ENCODE peak calls at places on chromosomes 2 and 18, in eight cellular contexts. J is colonic mucosa, K is A549, A is GM12865, H is astrocyte, T is thoracic aorta, G is neural crest cell, C is psoas muscle. R is an unnamed sample.

GRCh38 chr18:51350081-51350480 is 152.6 kb upstream of the MEX3C start:
- DNase-seq in J (no peak), K (no peak), A (no peak), H (no peak), T (no peak), G (no peak), C (no peak), R (no peak)

GRCh38 chr18:61093967-61094366 is 239.3 kb upstream of the CDH20 start:
- DNase-seq in J (no peak), K (no peak), A (no peak), H (no peak), T (no peak), G (no peak), C (no peak), R (no peak)

GRCh38 chr2:25042321-25043240 is 705 bp downstream of the EFR3B start:
- DNase-seq in J (peak), K (peak), A (peak), H (peak), T (no peak), G (peak), C (peak), R (peak)

GRCh38 chr2:26072925-26073768 is 39.3 kb downstream of the RAB10 start:
- DNase-seq in J (peak), K (no peak), A (no peak), H (no peak), T (no peak), G (no peak), C (no peak), R (no peak)

GRCh38 chr2:70979626-70980025 is 1.2 kb downstream of the ANKRD53 start:
- DNase-seq in J (no peak), K (no peak), A (no peak), H (no peak), T (no peak), G (no peak), C (no peak), R (no peak)

GRCh38 chr2:222866358-222866960 is 5.6 kb downstream of the ACSL3 start:
- DNase-seq in J (peak), K (no peak), A (no peak), H (no peak), T (no peak), G (no peak), C (no peak), R (no peak)

GRCh38 chr18:62850619-62851306 is 135.4 kb downstream of the PHLPP1 start:
- DNase-seq in J (no peak), K (no peak), A (no peak), H (no peak), T (no peak), G (no peak), C (no peak), R (no peak)

GRCh38 chr2:201777869-201778268 is 2.9 kb downstream of the ALS2 start:
- DNase-seq in J (no peak), K (no peak), A (no peak), H (no peak), T (no peak), G (no peak), C (no peak), R (no peak)

GRCh38 chr18:52348209-52348608 is 8.2 kb downstream of the DCC start:
- DNase-seq in J (no peak), K (no peak), A (peak), H (no peak), T (no peak), G (no peak), C (no peak), R (no peak)

GRCh38 chr2:154446324-154446723 is 252.2 kb upstream of the KCNJ3 start:
- DNase-seq in J (no peak), K (no peak), A (no peak), H (no peak), T (no peak), G (no peak), C (no peak), R (no peak)

GRCh38 chr2:220143336-220143735 is 515.9 kb downstream of the SLC4A3 start:
- DNase-seq in J (no peak), K (no peak), A (no peak), H (peak), T (no peak), G (no peak), C (no peak), R (no peak)

GRCh38 chr2:43458002-43458628 is 137.7 kb downstream of the THADA start:
- DNase-seq in J (no peak), K (no peak), A (no peak), H (peak), T (no peak), G (no peak), C (no peak), R (no peak)

GRCh38 chr2:23567382-23567781 is 182.4 kb downstream of the KLHL29 start:
- DNase-seq in J (no peak), K (no peak), A (no peak), H (no peak), T (no peak), G (no peak), C (no peak), R (peak)

GRCh38 chr2:85753525-85754312 is at the start of gene ATOH8:
- DNase-seq in J (peak), K (no peak), A (peak), H (peak), T (no peak), G (peak), C (peak), R (peak)

GRCh38 chr2:236569593-236569973 is at the start of gene ACKR3:
- DNase-seq in J (peak), K (peak), A (peak), H (peak), T (peak), G (peak), C (peak), R (peak)

GRCh38 chr2:100625731-100626130 is 62.9 kb downstream of the PDCL3 start:
- DNase-seq in J (no peak), K (no peak), A (no peak), H (no peak), T (no peak), G (no peak), C (no peak), R (no peak)

GRCh38 chr2:74708883-74709282 is 54.8 kb downstream of the SEMA4F start:
- DNase-seq in J (no peak), K (no peak), A (no peak), H (peak), T (no peak), G (no peak), C (peak), R (no peak)

GRCh38 chr2:168679741-168680140 is 122.7 kb upstream of the NOSTRIN start:
- DNase-seq in J (no peak), K (no peak), A (no peak), H (no peak), T (no peak), G (no peak), C (no peak), R (no peak)

GRCh38 chr2:17083902-17084301 is 418.3 kb upstream of the CYRIA start:
- DNase-seq in J (no peak), K (no peak), A (no peak), H (peak), T (no peak), G (no peak), C (no peak), R (no peak)

GRCh38 chr2:237917696-237918374 is 49.0 kb upstream of the UBE2F start:
- DNase-seq in J (no peak), K (no peak), A (no peak), H (no peak), T (no peak), G (no peak), C (no peak), R (no peak)

GRCh38 chr2:43224571-43225092 is 1.8 kb downstream of the ZFP36L2 start:
- DNase-seq in J (no peak), K (no peak), A (peak), H (peak), T (no peak), G (peak), C (peak), R (no peak)

GRCh38 chr2:10139536-10139935 is 17.0 kb downstream of the RRM2 start:
- DNase-seq in J (no peak), K (no peak), A (no peak), H (no peak), T (no peak), G (no peak), C (no peak), R (no peak)

GRCh38 chr2:19764998-19765397 is 136.8 kb downstream of the TTC32 start:
- DNase-seq in J (no peak), K (no peak), A (no peak), H (no peak), T (no peak), G (no peak), C (no peak), R (no peak)

GRCh38 chr2:160271166-160272086 is 71.4 kb upstream of the ITGB6 start:
- DNase-seq in J (no peak), K (no peak), A (no peak), H (no peak), T (no peak), G (no peak), C (no peak), R (peak)

GRCh38 chr2:109124982-109125594 is 3.9 kb upstream of the SH3RF3 start:
- DNase-seq in J (no peak), K (no peak), A (peak), H (no peak), T (no peak), G (no peak), C (no peak), R (no peak)

GRCh38 chr18:47644896-47645295 is 285.6 kb downstream of the SMAD2 start:
- DNase-seq in J (no peak), K (no peak), A (no peak), H (no peak), T (no peak), G (no peak), C (no peak), R (no peak)

GRCh38 chr18:79343567-79344207 is 52.0 kb upstream of the NFATC1 start:
- DNase-seq in J (peak), K (peak), A (no peak), H (no peak), T (no peak), G (no peak), C (no peak), R (no peak)

GRCh38 chr2:190867832-190868231 is 12.8 kb upstream of the GLS start:
- DNase-seq in J (no peak), K (no peak), A (no peak), H (no peak), T (no peak), G (no peak), C (no peak), R (no peak)

GRCh38 chr2:238169021-238169707 is 10.4 kb downstream of the ERFE start:
- DNase-seq in J (no peak), K (peak), A (no peak), H (peak), T (peak), G (no peak), C (peak), R (no peak)

DNA sequence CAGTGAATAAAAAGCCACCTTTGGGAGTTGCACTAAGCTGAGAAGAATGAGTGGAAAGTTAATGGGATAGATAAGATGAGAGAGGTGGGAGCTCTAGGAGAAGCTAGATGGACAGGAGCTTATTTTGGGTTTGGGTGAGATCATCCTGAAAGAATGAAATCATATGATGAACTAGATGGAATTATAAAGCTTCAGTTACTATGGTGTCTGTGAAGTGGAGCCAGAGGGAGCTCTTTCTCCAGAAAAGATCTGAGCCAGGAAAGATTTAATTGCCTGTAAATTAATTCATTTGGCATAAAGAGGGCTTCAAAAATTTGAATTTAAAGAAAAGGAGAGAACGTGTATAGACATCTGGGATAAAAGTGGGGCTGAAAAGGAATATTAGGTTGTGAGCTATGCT is 10.3 kb downstream of the DNAH6 start:
- DNase-seq in J (no peak), K (no peak), A (no peak), H (peak), T (no peak), G (no peak), C (no peak), R (no peak)
- TF ChIP-seq CTCF in J (peak), K (peak), A (no peak), H (no peak), T (no peak), G (no peak), C (no peak), R (no peak)

GRCh38 chr2:52145005-52145404 is 1113.1 kb upstream of the NRXN1 start:
- DNase-seq in J (no peak), K (no peak), A (no peak), H (no peak), T (no peak), G (no peak), C (no peak), R (no peak)
- TF ChIP-seq CTCF in J (no peak), K (no peak), A (no peak), H (no peak), T (no peak), G (no peak), C (no peak), R (peak)

GRCh38 chr18:59990121-59990818 is 90.5 kb downstream of the PMAIP1 start:
- DNase-seq in J (no peak), K (no peak), A (no peak), H (peak), T (no peak), G (no peak), C (no peak), R (no peak)
- TF ChIP-seq CTCF in J (no peak), K (no peak), A (no peak), H (no peak), T (no peak), G (no peak), C (no peak), R (no peak)

GRCh38 chr2:121336528-121337294 is 51.7 kb upstream of the TFCP2L1 start:
- DNase-seq in J (no peak), K (no peak), A (no peak), H (no peak), T (no peak), G (no peak), C (no peak), R (no peak)

GRCh38 chr2:121335294-121336290 is 50.6 kb upstream of the TFCP2L1 start:
- DNase-seq in J (no peak), K (no peak), A (no peak), H (no peak), T (no peak), G (no peak), C (no peak), R (no peak)

GRCh38 chr2:121340926-121341325 is 55.9 kb upstream of the TFCP2L1 start:
- DNase-seq in J (no peak), K (no peak), A (no peak), H (no peak), T (no peak), G (no peak), C (no peak), R (no peak)

GRCh38 chr2:121334581-121335293 is 49.7 kb upstream of the TFCP2L1 start:
- DNase-seq in J (no peak), K (no peak), A (no peak), H (no peak), T (no peak), G (no peak), C (no peak), R (no peak)

GRCh38 chr2:121338281-121338680 is 53.3 kb upstream of the TFCP2L1 start:
- DNase-seq in J (no peak), K (no peak), A (no peak), H (no peak), T (no peak), G (no peak), C (no peak), R (no peak)
- TF ChIP-seq CTCF in J (no peak), K (no peak), A (no peak), H (no peak), T (no peak), G (no peak), C (no peak), R (no peak)

GRCh38 chr2:128720440-128721022 is 401.9 kb upstream of the HS6ST1 start:
- DNase-seq in J (no peak), K (no peak), A (no peak), H (no peak), T (no peak), G (no peak), C (no peak), R (no peak)
- TF ChIP-seq CTCF in J (no peak), K (no peak), A (no peak), H (no peak), T (no peak), G (peak), C (no peak), R (no peak)

DNA sequence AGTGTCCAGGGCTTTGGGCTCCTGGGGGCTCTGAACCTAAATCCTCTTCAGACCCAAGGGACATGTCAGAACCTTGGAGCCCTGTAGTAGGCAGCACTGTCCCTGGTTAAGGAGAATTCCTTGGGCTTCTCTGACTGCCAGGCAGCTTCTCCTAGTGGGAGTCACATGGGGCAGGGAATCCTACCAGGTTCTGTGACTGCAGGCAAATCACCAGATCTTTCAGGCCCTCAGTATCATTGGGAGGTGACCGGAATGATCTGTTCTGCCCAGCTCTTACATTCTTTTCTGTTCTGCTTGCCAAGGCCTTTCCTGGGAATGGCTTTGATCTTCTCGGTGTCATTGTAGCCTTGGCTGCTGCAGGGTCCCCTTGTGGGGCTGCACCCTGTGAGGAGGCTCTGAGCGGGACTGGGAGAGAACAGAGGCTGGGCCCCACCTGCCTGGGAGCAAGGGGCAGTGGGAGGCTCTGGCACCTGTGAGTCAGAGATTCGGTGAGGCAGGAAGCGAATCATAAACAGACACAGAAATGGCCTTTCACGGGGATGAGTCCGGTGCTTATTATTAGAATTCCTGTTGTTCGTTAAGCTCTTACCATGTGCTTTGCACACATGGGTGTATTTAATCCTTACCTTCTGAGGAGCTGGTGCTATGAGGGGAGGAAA is 14.1 kb downstream of the CEP68 start:
- DNase-seq in J (peak), K (no peak), A (no peak), H (peak), T (no peak), G (no peak), C (no peak), R (no peak)
- TF ChIP-seq CTCF in J (no peak), K (no peak), A (no peak), H (no peak), T (peak), G (no peak), C (peak), R (peak)

DNA sequence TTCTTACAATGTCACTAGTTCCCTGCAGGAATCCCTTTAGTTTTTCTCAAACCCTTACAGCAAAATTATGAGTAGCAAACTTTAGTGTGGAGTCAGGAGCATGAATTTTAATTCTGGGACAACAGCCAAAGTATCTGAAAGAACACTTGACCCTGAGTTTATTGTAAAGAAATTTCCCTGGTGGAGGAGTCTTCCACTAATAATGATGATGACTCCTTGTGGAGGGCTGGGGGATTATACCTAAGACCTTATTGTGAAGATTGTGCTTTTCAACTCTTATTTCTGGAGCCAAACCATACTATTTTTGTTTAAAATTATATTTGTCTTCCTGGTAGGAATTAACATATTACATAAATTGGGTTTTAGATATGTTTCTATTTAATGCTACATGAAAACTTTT is 217.0 kb downstream of the MYO3B start:
- DNase-seq in J (no peak), K (no peak), A (no peak), H (no peak), T (no peak), G (no peak), C (no peak), R (no peak)
- TF ChIP-seq CTCF in J (no peak), K (no peak), A (no peak), H (no peak), T (no peak), G (peak), C (no peak), R (no peak)

R was measured in heart left ventricle.